ENCODE peak calls at places on chromosome 13, in six cellular contexts. Y is HepG2, Q is K562, S is GM12891, M is GM12878, H is H1. A is an unnamed sample.

GRCh38 chr13:51843529-51843928 is 1.4 kb downstream of the TMEM272 start:
- DNase-seq in Y (no peak), Q (no peak), S (no peak), M (no peak), H (no peak), A (no peak)

GRCh38 chr13:43240278-43240677 is 216.9 kb downstream of the DNAJC15 start:
- DNase-seq in Y (no peak), Q (no peak), S (peak; percentile 37), M (peak; percentile 67), H (no peak), A (peak; percentile 7)

GRCh38 chr13:60164490-60164889 is 762 bp upstream of the DIAPH3 start:
- DNase-seq in Y (no peak), Q (no peak), S (no peak), M (no peak), H (no peak), A (no peak)

GRCh38 chr13:101614491-101614890 is 162.0 kb downstream of the ITGBL1 start:
- DNase-seq in Y (no peak), Q (no peak), S (no peak), M (no peak), H (no peak), A (no peak)

GRCh38 chr13:47672982-47673670 is 327.9 kb downstream of the SUCLA2 start:
- DNase-seq in Y (no peak), Q (no peak), S (no peak), M (no peak), H (no peak), A (no peak)

GRCh38 chr13:31824705-31825512 is 85.6 kb downstream of the RXFP2 start:
- DNase-seq in Y (no peak), Q (no peak), S (no peak), M (peak; percentile 13), H (no peak), A (no peak)

GRCh38 chr13:49587311-49587847 is 2.0 kb upstream of the RCBTB1 start:
- DNase-seq in Y (peak; percentile 80), Q (no peak), S (no peak), M (no peak), H (no peak), A (no peak)

GRCh38 chr13:75792526-75793187 is 156.5 kb downstream of the LMO7 start:
- DNase-seq in Y (peak; percentile 95), Q (no peak), S (no peak), M (no peak), H (no peak), A (no peak)

GRCh38 chr13:50129923-50130685 is 114.9 kb downstream of the KCNRG start:
- DNase-seq in Y (no peak), Q (no peak), S (no peak), M (no peak), H (peak; percentile 77), A (no peak)

GRCh38 chr13:77222000-77222690 is 104.7 kb downstream of the MYCBP2 start:
- DNase-seq in Y (no peak), Q (no peak), S (no peak), M (no peak), H (no peak), A (no peak)

GRCh38 chr13:25213716-25214115 is 41.6 kb upstream of the AMER2 start:
- DNase-seq in Y (no peak), Q (no peak), S (no peak), M (no peak), H (no peak), A (no peak)

GRCh38 chr13:75226755-75227435 is 255.1 kb downstream of the TBC1D4 start:
- DNase-seq in Y (no peak), Q (no peak), S (no peak), M (no peak), H (no peak), A (no peak)

GRCh38 chr13:49935171-49936084 is 712 bp downstream of the SPRYD7 start:
- DNase-seq in Y (peak; percentile 17), Q (peak; percentile 38), S (no peak), M (no peak), H (no peak), A (peak; percentile 10)

GRCh38 chr13:39317284-39317683 is 279.0 kb downstream of the NHLRC3 start:
- DNase-seq in Y (no peak), Q (no peak), S (no peak), M (no peak), H (no peak), A (no peak)

GRCh38 chr13:111361046-111361872 is 40.8 kb downstream of the TEX29 start:
- DNase-seq in Y (no peak), Q (no peak), S (no peak), M (no peak), H (peak; percentile 39), A (no peak)

GRCh38 chr13:102679449-102680132 is 15.3 kb downstream of the METTL21C start:
- DNase-seq in Y (no peak), Q (no peak), S (no peak), M (no peak), H (no peak), A (no peak)

GRCh38 chr13:45715351-45715750 is 13.2 kb downstream of the CBY2 start:
- DNase-seq in Y (no peak), Q (no peak), S (no peak), M (no peak), H (no peak), A (no peak)

GRCh38 chr13:27425918-27426630 is 1.7 kb downstream of the GTF3A start:
- DNase-seq in Y (peak; percentile 62), Q (peak; percentile 38), S (peak; percentile 33), M (peak; percentile 68), H (peak; percentile 55), A (peak; percentile 25)

GRCh38 chr13:30486230-30487074 is 20.7 kb upstream of the HMGB1 start:
- DNase-seq in Y (no peak), Q (no peak), S (no peak), M (no peak), H (peak; percentile 49), A (no peak)

GRCh38 chr13:75633285-75633684 is 2.8 kb upstream of the LMO7 start:
- DNase-seq in Y (peak; percentile 33), Q (no peak), S (no peak), M (no peak), H (no peak), A (no peak)

GRCh38 chr13:74550039-74550438 is 415.8 kb upstream of the KLF12 start:
- DNase-seq in Y (no peak), Q (no peak), S (no peak), M (no peak), H (no peak), A (no peak)

GRCh38 chr13:39588384-39588783 is 14.6 kb downstream of the LHFPL6 start:
- DNase-seq in Y (no peak), Q (no peak), S (no peak), M (no peak), H (no peak), A (no peak)

GRCh38 chr13:38755792-38756191 is 68.9 kb downstream of the FREM2 start:
- DNase-seq in Y (no peak), Q (no peak), S (no peak), M (no peak), H (no peak), A (no peak)

GRCh38 chr13:95660981-95661581 is 15.9 kb upstream of the DNAJC3 start:
- DNase-seq in Y (peak; percentile 51), Q (peak; percentile 15), S (no peak), M (no peak), H (no peak), A (no peak)

GRCh38 chr13:20673711-20674110 is 29.8 kb upstream of the IL17D start:
- DNase-seq in Y (no peak), Q (no peak), S (no peak), M (no peak), H (no peak), A (no peak)

GRCh38 chr13:23567792-23568480 is 2.3 kb upstream of the TNFRSF19 start:
- DNase-seq in Y (peak; percentile 77), Q (no peak), S (no peak), M (no peak), H (no peak), A (no peak)

GRCh38 chr13:28489975-28490550 is 4.9 kb downstream of the FLT1 start:
- DNase-seq in Y (no peak), Q (no peak), S (no peak), M (no peak), H (no peak), A (no peak)

GRCh38 chr13:67238277-67238859 is 8.2 kb upstream of the PCDH9 start:
- DNase-seq in Y (peak; percentile 16), Q (peak; percentile 15), S (no peak), M (no peak), H (no peak), A (no peak)
- TF ChIP-seq TAF1 in Y (no peak), Q (no peak), S (no peak), M (no peak), H (no peak), A (no peak)

GRCh38 chr13:44435142-44435982 is 61.7 kb downstream of the SERP2 start:
- DNase-seq in Y (peak; percentile 96), Q (peak; percentile 85), S (peak; percentile 53), M (peak; percentile 19), H (peak; percentile 90), A (peak; percentile 36)

GRCh38 chr13:44437356-44438233 is 64.0 kb downstream of the SERP2 start:
- DNase-seq in Y (peak; percentile 35), Q (no peak), S (no peak), M (no peak), H (no peak), A (no peak)

GRCh38 chr13:44434441-44435141 is 61.0 kb downstream of the SERP2 start:
- DNase-seq in Y (no peak), Q (no peak), S (no peak), M (no peak), H (no peak), A (no peak)

GRCh38 chr13:44438234-44438579 is 64.6 kb downstream of the SERP2 start:
- DNase-seq in Y (no peak), Q (no peak), S (no peak), M (no peak), H (no peak), A (no peak)

GRCh38 chr13:44436589-44437337 is 63.1 kb downstream of the SERP2 start:
- DNase-seq in Y (peak; percentile 86), Q (peak; percentile 91), S (no peak), M (no peak), H (peak; percentile 94), A (no peak)
- TF ChIP-seq POLR2A in Y (peak; percentile 95), Q (peak; percentile 62), S (no peak), M (no peak), H (peak; percentile 99), A (no peak)

GRCh38 chr13:113856716-113857065 is 7.2 kb downstream of the GAS6 start:
- DNase-seq in Y (peak; percentile 21), Q (no peak), S (no peak), M (no peak), H (peak; percentile 32), A (no peak)
- TF ChIP-seq TAF1 in Y (no peak), Q (no peak), S (no peak), M (no peak), H (no peak), A (no peak)

DNA sequence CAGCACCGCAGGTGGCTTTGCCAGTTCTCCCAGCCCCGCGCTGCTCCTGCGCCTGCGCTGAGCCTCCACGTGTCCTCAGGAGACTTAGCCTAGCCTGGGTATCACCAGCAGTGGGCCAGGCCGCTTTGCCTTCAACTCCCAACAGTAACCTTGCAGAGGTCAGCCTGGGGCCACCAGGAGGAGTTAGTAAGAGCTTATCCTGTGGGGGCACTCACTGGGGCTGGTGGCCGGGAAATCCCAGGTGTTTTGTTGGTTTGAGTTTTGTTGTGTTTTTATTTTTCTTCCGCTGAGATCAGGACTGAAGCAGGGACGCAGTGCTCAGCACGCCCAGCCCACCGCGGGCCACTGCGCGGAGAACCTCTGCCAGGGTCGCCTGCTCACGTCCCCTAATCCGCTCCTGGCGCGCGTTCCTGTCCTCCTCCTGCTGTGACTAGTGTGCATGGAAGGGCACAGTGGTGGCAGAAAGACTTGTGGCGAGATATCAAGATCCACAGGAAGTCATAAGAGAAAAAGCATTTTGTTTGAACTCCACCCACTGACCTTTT is 207.4 kb upstream of the RFC3 start:
- DNase-seq in Y (peak; percentile 95), Q (no peak), S (no peak), M (no peak), H (peak; percentile 56), A (no peak)
- TF ChIP-seq POLR2A in Y (peak; percentile 66), Q (no peak), S (no peak), M (no peak), H (no peak), A (no peak)

GRCh38 chr13:100483836-100484381 is 104.7 kb downstream of the GGACT start:
- DNase-seq in Y (no peak), Q (no peak), S (no peak), M (no peak), H (no peak), A (no peak)
- TF ChIP-seq TAF1 in Y (no peak), Q (no peak), S (no peak), M (no peak), H (no peak), A (no peak)

A was measured in GM12892.